ENCODE peak calls at places on chromosome 20, in eight cellular contexts. Q, B, E, T, V, O, X and M are unnamed samples.

GRCh38 chr20:54389872-54390271 is 85.5 kb upstream of the DOK5 start:
- DNase-seq in Q (no peak), B (no peak), E (no peak), T (no peak), V (no peak), O (no peak), X (no peak), M (no peak)

GRCh38 chr20:58515240-58516212 is at the start of gene APCDD1L:
- DNase-seq in Q (no peak), B (no peak), E (no peak), T (peak), V (no peak), O (no peak), X (no peak), M (no peak)

GRCh38 chr20:10531848-10532247 is 96.7 kb downstream of the SLX4IP start:
- DNase-seq in Q (no peak), B (no peak), E (no peak), T (no peak), V (no peak), O (no peak), X (no peak), M (no peak)

GRCh38 chr20:41249371-41249770 is 68.2 kb downstream of the ZHX3 start:
- DNase-seq in Q (no peak), B (no peak), E (no peak), T (no peak), V (no peak), O (peak), X (no peak), M (no peak)

GRCh38 chr20:63351811-63352591 is 9.1 kb downstream of the CHRNA4 start:
- DNase-seq in Q (no peak), B (no peak), E (no peak), T (peak), V (no peak), O (no peak), X (no peak), M (no peak)

GRCh38 chr20:35006009-35006408 is 50.3 kb downstream of the MYH7B start:
- DNase-seq in Q (no peak), B (no peak), E (no peak), T (no peak), V (no peak), O (peak), X (peak), M (no peak)

GRCh38 chr20:57760698-57761412 is 51.0 kb upstream of the PMEPA1 start:
- DNase-seq in Q (no peak), B (no peak), E (no peak), T (no peak), V (no peak), O (no peak), X (no peak), M (no peak)

GRCh38 chr20:11692567-11692966 is 225.1 kb upstream of the BTBD3 start:
- DNase-seq in Q (no peak), B (no peak), E (no peak), T (no peak), V (no peak), O (no peak), X (no peak), M (no peak)

GRCh38 chr20:48687097-48687800 is 140.6 kb downstream of the PREX1 start:
- DNase-seq in Q (no peak), B (no peak), E (no peak), T (no peak), V (no peak), O (no peak), X (no peak), M (no peak)

GRCh38 chr20:7523288-7523687 is 417.0 kb downstream of the HAO1 start:
- DNase-seq in Q (no peak), B (no peak), E (no peak), T (no peak), V (no peak), O (no peak), X (no peak), M (no peak)

GRCh38 chr20:13784893-13785715 is at the start of the genes ESF1 and NDUFAF5:
- DNase-seq in Q (peak), B (peak), E (peak), T (peak), V (peak), O (peak), X (peak), M (peak)

GRCh38 chr20:13784271-13784892 is 337 bp downstream of the ESF1 start:
- DNase-seq in Q (no peak), B (no peak), E (no peak), T (peak), V (no peak), O (no peak), X (no peak), M (no peak)

GRCh38 chr20:13788167-13788834 is 3.5 kb downstream of the NDUFAF5 start:
- DNase-seq in Q (peak), B (peak), E (no peak), T (no peak), V (peak), O (peak), X (no peak), M (no peak)

GRCh38 chr20:13783528-13783927 is 1.2 kb downstream of the ESF1 start:
- DNase-seq in Q (no peak), B (no peak), E (no peak), T (no peak), V (no peak), O (no peak), X (no peak), M (no peak)

DNA sequence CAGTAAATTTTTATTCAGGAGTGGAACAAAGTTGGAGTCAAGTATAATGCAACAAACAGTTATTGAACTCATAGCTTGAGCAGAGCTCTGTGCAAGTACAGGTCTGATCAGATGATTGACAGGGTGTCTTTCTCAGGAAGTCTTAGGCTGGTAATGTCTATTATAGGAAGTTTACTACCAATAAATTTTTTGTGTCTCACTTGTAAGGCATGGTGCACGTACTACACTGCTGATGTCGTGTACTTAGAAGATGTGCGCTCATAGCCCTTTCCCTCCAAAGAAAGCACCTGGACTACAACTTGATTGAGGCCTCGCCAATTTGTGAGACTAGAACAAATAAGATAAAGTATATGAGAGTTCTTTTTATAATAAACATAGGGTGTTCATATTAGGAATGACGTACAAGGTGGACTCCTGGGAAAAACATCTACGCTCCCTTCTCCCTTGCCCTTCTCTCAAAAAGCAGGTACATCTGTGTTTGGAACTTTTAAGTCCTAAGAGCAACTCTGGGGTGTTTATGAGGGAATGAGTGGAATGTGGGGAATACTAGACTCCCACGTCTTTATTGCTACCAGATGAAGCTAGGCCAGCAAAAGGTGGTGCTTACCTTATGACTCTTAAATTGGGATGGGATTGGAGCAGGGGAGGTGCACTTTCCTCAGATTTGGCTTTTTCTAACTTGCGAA is 1.5 kb downstream of the NDUFAF5 start:
- DNase-seq in Q (no peak), B (no peak), E (no peak), T (no peak), V (no peak), O (no peak), X (no peak), M (no peak)
- H3K27ac ChIP-seq in Q (no peak), B (no peak), E (peak), T (peak), V (no peak), O (no peak), X (no peak), M (no peak)

GRCh38 chr20:9068896-9069663 is at the start of gene PLCB4:
- DNase-seq in Q (no peak), B (no peak), E (no peak), T (peak), V (no peak), O (peak), X (no peak), M (no peak)

GRCh38 chr20:9070304-9070703 is 1.4 kb downstream of the PLCB4 start:
- DNase-seq in Q (no peak), B (no peak), E (no peak), T (no peak), V (no peak), O (no peak), X (no peak), M (no peak)

GRCh38 chr20:9066196-9066595 is 2.7 kb upstream of the PLCB4 start:
- DNase-seq in Q (no peak), B (no peak), E (no peak), T (no peak), V (no peak), O (no peak), X (no peak), M (no peak)

GRCh38 chr20:9071976-9072726 is 3.3 kb downstream of the PLCB4 start:
- DNase-seq in Q (no peak), B (no peak), E (no peak), T (no peak), V (no peak), O (no peak), X (no peak), M (no peak)

GRCh38 chr20:9068232-9068781 is 580 bp upstream of the PLCB4 start:
- DNase-seq in Q (no peak), B (no peak), E (no peak), T (peak), V (no peak), O (peak), X (peak), M (no peak)
- H3K27ac ChIP-seq in Q (no peak), B (no peak), E (no peak), T (peak), V (no peak), O (no peak), X (peak), M (no peak)

GRCh38 chr20:17569616-17570346 is at the start of gene DSTN:
- DNase-seq in Q (peak), B (peak), E (peak), T (peak), V (peak), O (peak), X (peak), M (peak)

GRCh38 chr20:17565164-17565845 is 4.6 kb upstream of the DSTN start:
- DNase-seq in Q (no peak), B (no peak), E (no peak), T (no peak), V (no peak), O (no peak), X (no peak), M (no peak)

GRCh38 chr20:17568045-17568788 is 1.7 kb upstream of the DSTN start:
- DNase-seq in Q (no peak), B (no peak), E (no peak), T (no peak), V (no peak), O (no peak), X (no peak), M (no peak)

GRCh38 chr20:17568972-17569471 is 853 bp upstream of the DSTN start:
- DNase-seq in Q (peak), B (no peak), E (peak), T (peak), V (peak), O (peak), X (peak), M (peak)

GRCh38 chr20:17566345-17566744 is 3.5 kb upstream of the DSTN start:
- DNase-seq in Q (no peak), B (no peak), E (no peak), T (no peak), V (no peak), O (no peak), X (no peak), M (no peak)
- H3K27ac ChIP-seq in Q (no peak), B (no peak), E (no peak), T (peak), V (no peak), O (no peak), X (peak), M (no peak)

DNA sequence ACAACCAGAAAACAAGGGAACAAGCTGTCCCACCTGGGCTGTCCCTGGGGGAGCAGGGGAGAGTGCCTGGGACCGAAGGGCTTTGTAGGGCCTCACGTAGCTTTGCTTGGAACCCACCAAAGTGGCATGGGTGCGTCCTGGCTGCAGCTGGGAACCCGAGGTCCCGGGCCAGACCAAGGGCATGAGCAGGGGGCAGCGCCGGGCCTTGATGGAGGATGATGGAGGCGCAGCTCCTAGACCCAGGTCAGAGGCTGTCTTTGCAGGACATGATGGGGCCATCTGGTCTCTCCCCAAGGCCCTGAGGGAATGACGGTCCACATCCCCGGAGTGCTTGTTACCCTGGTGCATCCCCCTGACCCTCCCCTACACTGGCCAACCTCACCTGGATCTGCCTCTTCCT is 7.6 kb upstream of the OSBPL2 start:
- DNase-seq in Q (no peak), B (no peak), E (no peak), T (no peak), V (no peak), O (no peak), X (no peak), M (no peak)
- H3K27ac ChIP-seq in Q (no peak), B (no peak), E (no peak), T (no peak), V (no peak), O (no peak), X (no peak), M (no peak)

DNA sequence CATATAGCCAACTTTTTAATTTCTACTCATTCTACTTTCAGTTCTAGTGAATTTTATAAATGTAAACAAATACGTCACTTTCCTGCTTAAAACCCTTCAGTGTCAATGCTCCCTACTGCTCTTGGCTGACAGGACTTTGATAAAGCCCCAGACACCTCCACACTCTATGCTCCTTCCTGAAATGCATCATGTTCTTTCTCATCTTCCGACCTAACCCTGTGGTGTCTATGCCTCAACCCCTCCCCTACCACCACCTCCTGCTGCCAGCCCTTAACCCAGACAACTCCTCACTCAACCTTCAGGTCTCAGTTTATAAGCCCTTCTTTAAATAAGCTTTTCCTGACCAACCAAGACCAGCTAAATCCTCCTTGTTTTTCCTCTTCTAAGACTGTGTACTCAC is 19.1 kb downstream of the TLDC2 start:
- DNase-seq in Q (no peak), B (no peak), E (no peak), T (no peak), V (no peak), O (no peak), X (no peak), M (no peak)
- H3K27ac ChIP-seq in Q (no peak), B (no peak), E (no peak), T (no peak), V (no peak), O (no peak), X (no peak), M (no peak)

DNA sequence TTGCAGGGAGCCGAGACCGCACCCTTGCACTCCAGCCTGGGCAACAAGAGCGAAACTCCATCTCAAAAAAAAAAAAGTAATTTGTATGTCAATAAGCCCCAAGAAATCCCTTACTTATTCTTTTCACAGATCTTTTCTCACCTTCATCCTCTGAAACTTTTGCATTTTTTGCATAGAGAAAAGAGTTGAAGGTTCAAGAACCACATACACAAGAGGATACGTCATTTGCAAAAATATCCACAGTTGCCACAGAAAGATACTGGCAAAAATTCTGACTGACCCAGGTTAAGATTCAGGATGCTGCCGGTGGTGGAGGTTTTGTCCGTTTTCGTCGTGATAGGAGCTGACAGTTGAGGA is 94.5 kb downstream of the ZMYND8 start:
- DNase-seq in Q (no peak), B (no peak), E (no peak), T (no peak), V (no peak), O (no peak), X (no peak), M (no peak)
- H3K27ac ChIP-seq in Q (no peak), B (no peak), E (no peak), T (no peak), V (no peak), O (no peak), X (no peak), M (no peak)

DNA sequence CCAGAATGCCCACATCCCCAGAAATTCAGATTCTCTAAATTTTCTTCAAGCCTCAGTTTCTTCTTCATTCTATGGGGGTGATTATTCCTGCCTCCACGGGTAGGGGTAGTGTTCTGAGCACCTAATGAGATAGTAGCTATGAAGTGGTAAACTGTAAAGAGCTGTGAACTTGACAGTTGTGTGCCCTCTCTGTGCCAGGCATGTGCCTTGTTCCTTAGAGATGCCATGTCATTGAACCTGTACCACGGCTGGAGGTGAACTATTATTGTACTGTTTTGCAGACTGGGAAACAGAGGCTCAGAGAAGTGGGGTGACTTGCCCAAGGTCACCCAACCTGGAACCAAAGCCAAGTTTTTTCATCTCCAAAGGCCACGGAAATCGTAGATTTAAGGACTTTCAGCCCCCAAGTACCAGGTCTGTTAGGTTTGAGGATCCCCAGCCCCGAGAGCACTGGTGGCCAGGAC is 67.7 kb upstream of the SIRPA start:
- DNase-seq in Q (no peak), B (no peak), E (no peak), T (no peak), V (no peak), O (no peak), X (no peak), M (no peak)
- H3K27ac ChIP-seq in Q (no peak), B (no peak), E (no peak), T (peak), V (no peak), O (no peak), X (no peak), M (no peak)

DNA sequence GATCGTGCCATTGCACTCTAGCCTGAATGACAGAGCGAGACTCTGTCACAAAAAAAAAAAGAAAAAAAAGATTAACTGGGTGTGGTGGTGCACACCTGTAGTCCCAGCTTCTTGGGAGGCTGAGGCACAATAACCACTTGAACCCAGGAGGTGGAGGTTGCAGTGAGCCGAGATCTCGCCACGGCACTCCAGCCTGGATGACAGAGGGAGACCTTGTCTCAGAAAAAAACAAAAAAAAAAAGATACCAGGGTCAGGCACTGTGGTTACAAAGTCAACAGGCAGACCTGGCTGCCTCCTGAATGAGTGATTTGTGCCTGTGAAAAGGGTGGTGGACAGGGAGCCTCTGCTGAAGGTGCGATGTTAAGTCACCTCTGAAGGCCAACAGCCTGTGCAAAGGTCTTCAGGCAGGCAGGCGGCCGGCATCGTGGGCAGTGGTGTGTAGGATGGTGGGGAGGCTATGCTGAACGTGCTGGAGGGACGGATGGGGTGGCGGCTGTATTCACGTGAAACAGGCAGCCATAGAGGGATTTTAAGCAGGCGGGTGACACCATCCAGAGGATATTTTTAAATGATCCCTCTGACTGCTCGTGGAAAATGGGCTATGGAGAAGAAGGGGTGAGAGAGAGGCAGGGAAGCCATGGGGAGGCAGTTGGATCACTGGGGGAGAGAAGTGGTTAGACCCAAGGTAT is 41.4 kb downstream of the NOL4L start:
- DNase-seq in Q (no peak), B (no peak), E (no peak), T (no peak), V (no peak), O (no peak), X (no peak), M (no peak)
- H3K27ac ChIP-seq in Q (peak), B (no peak), E (no peak), T (no peak), V (peak), O (no peak), X (no peak), M (peak)

DNA sequence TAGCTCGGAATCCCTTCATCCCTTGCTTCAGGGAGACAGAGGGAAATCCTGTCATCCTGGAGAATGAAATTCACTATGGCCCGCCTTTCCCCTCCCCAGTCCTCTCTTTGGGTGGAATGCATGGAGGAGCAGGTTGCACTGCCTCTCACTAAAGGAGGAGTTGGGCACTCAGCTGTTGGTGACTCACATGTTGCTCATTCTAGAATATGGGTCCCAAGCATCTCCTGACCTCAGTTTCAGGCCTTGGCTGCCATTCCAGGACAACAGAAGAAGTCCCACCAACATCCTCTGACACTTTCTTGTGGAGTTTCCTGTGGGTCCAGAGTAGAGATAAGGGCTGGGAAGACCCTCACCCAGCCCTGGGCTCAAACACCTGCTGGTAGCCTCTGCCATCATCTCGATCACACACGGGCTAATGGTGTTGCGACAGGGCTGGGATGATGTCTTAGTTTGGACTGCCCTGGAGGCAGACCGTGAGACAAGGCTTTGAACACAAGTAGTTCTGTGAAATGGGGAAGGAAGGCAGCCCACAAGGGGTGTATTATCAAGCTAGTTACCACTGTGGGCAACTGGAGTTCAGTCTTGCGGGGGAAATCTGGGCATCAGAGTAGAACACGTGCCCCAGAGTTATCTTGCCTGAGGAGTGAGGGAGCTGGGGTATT is 52.4 kb upstream of the RNF24 start:
- DNase-seq in Q (no peak), B (no peak), E (no peak), T (no peak), V (no peak), O (no peak), X (no peak), M (no peak)
- H3K27ac ChIP-seq in Q (no peak), B (no peak), E (no peak), T (no peak), V (no peak), O (no peak), X (no peak), M (no peak)